ENCODE peak calls at places on chromosome 13, in four cellular contexts. One of them, this sample, is unnamed.

GRCh38 chr13:55160911-55161310 is 1979.8 kb upstream of the PRR20A start:
- DNase-seq in GM12878: no peak
- DNase-seq in IMR-90: no peak
- DNase-seq in Karpas-422: no peak
- DNase-seq in this sample: peak; percentile 1

GRCh38 chr13:34522818-34523217 is 419.3 kb upstream of the NBEA start:
- DNase-seq in Karpas-422: no peak
- DNase-seq in GM12878: no peak
- DNase-seq in IMR-90: no peak
- DNase-seq in this sample: no peak

GRCh38 chr13:48626726-48627451 is 26.8 kb upstream of the CYSLTR2 start:
- DNase-seq in IMR-90: no peak
- DNase-seq in GM12878: no peak
- DNase-seq in Karpas-422: no peak
- DNase-seq in this sample: peak; percentile 64

GRCh38 chr13:36919206-36919832 is 719 bp downstream of the SMAD9 start:
- DNase-seq in GM12878: no peak
- DNase-seq in IMR-90: peak; percentile 17
- DNase-seq in Karpas-422: no peak
- DNase-seq in this sample: peak; percentile 87

GRCh38 chr13:111572956-111573355 is 252.5 kb downstream of the TEX29 start:
- DNase-seq in GM12878: no peak
- DNase-seq in IMR-90: no peak
- DNase-seq in Karpas-422: no peak
- DNase-seq in this sample: no peak

GRCh38 chr13:100491164-100491847 is 97.3 kb downstream of the GGACT start:
- DNase-seq in GM12878: no peak
- DNase-seq in IMR-90: peak; percentile 63
- DNase-seq in Karpas-422: no peak
- DNase-seq in this sample: no peak

GRCh38 chr13:47798194-47798593 is 202.9 kb downstream of the SUCLA2 start:
- DNase-seq in GM12878: no peak
- DNase-seq in IMR-90: no peak
- DNase-seq in Karpas-422: no peak
- DNase-seq in this sample: no peak

GRCh38 chr13:108328848-108329247 is 59.3 kb downstream of the TNFSF13B start:
- DNase-seq in Karpas-422: no peak
- DNase-seq in IMR-90: no peak
- DNase-seq in GM12878: no peak
- DNase-seq in this sample: no peak

GRCh38 chr13:31951215-31951678 is 80.3 kb upstream of the FRY start:
- DNase-seq in IMR-90: peak; percentile 70
- DNase-seq in Karpas-422: no peak
- DNase-seq in GM12878: peak; percentile 89
- DNase-seq in this sample: no peak

GRCh38 chr13:31044658-31045620 is 112.5 kb downstream of the TEX26 start:
- DNase-seq in GM12878: peak; percentile 21
- DNase-seq in Karpas-422: no peak
- DNase-seq in IMR-90: no peak
- DNase-seq in this sample: no peak

GRCh38 chr13:30846844-30847243 is 59.2 kb upstream of the MEDAG start:
- DNase-seq in GM12878: no peak
- DNase-seq in Karpas-422: no peak
- DNase-seq in IMR-90: no peak
- DNase-seq in this sample: no peak

GRCh38 chr13:106906431-106906996 is 338.6 kb upstream of the ARGLU1 start:
- DNase-seq in IMR-90: no peak
- DNase-seq in GM12878: no peak
- DNase-seq in Karpas-422: no peak
- DNase-seq in this sample: no peak

GRCh38 chr13:83065136-83065535 is 817.1 kb downstream of the SLITRK1 start:
- DNase-seq in GM12878: no peak
- DNase-seq in IMR-90: peak; percentile 63
- DNase-seq in Karpas-422: no peak
- DNase-seq in this sample: peak; percentile 97

GRCh38 chr13:50225188-50226155 is 210.2 kb downstream of the KCNRG start:
- DNase-seq in Karpas-422: no peak
- DNase-seq in IMR-90: no peak
- DNase-seq in GM12878: no peak
- DNase-seq in this sample: no peak

GRCh38 chr13:50686547-50686946 is 156.9 kb downstream of the DLEU7 start:
- DNase-seq in GM12878: no peak
- DNase-seq in IMR-90: no peak
- DNase-seq in Karpas-422: no peak
- DNase-seq in this sample: no peak

GRCh38 chr13:28607187-28607955 is 51.6 kb upstream of the POMP start:
- DNase-seq in Karpas-422: no peak
- DNase-seq in GM12878: peak; percentile 12
- DNase-seq in IMR-90: no peak
- DNase-seq in this sample: no peak

GRCh38 chr13:73816702-73817101 is 317.5 kb downstream of the KLF12 start:
- DNase-seq in GM12878: no peak
- DNase-seq in IMR-90: no peak
- DNase-seq in Karpas-422: no peak
- DNase-seq in this sample: no peak

DNA sequence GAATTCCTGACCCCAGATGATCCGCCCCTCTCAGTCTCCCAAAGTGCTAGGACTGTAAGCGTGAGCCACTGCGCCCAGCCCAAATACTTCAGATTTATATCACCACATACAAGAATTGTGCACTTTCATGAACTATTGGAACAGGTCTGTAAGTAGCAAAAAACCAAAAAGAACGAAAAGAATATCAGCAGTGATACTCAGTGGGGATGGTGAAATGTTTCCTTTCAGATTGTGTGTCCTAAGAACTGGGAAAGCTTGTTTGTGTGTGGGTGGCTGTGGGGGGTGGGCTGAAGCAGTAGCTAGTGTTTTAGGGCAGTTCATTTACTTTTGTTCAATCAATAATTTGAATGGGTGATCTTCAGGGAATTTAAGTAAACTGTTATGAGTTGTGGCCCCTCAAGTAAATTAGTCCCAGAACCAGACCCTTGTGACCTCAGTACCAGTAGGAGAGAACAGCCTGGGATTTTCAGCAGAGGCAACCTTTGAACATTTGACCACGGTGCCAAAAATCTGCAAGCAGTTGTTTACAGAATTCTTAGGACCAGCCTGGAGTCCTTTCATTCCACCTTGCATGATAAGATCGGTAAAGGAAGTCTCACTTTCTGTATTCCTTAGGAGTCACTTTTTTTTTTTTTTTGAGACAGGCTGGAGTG is 106.6 kb downstream of the LRCH1 start:
- DNase-seq in IMR-90: no peak
- DNase-seq in GM12878: no peak
- DNase-seq in Karpas-422: no peak
- DNase-seq in this sample: no peak
- H3K4me1 ChIP-seq in IMR-90: peaks cover 6% of the 10 kb centered on the region
- H3K4me1 ChIP-seq in GM12878: peaks cover 51% of the 10 kb centered on the region
- H3K4me1 ChIP-seq in Karpas-422: no peaks in the 10 kb centered on the region
- H3K4me1 ChIP-seq in this sample: peaks cover 37% of the 10 kb centered on the region

GRCh38 chr13:41465965-41466364 is 8.6 kb downstream of the RGCC start:
- DNase-seq in Karpas-422: no peak
- DNase-seq in GM12878: no peak
- DNase-seq in IMR-90: no peak
- DNase-seq in this sample: no peak
- H3K4me1 ChIP-seq in Karpas-422: peaks cover 70% of the 10 kb centered on the region
- H3K4me1 ChIP-seq in GM12878: peaks cover 55% of the 10 kb centered on the region
- H3K4me1 ChIP-seq in IMR-90: peaks cover 17% of the 10 kb centered on the region
- H3K4me1 ChIP-seq in this sample: no peaks in the 10 kb centered on the region

DNA sequence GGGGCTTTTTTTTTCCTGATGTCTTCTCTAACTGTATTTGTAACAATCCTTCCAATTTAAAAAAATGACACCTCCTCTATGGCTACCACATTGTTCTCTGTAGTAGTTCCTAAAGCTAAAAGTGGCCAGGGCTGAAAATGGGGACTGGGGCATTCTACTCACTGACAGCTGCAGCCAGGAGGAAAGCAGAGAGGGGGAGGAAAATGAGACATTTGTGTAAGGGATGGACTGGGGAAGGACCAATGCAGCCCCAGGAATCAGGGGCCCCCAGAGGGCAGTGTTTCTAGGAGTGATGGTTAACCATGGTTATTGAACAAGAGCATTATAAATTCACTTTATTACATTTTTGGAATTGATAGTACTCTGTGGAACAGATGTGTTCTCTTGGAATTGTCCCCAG is 34.3 kb upstream of the C1QTNF9 start:
- DNase-seq in GM12878: no peak
- DNase-seq in Karpas-422: no peak
- DNase-seq in IMR-90: no peak
- DNase-seq in this sample: no peak
- H3K4me1 ChIP-seq in GM12878: peaks cover 42% of the 10 kb centered on the region
- H3K4me1 ChIP-seq in Karpas-422: no peaks in the 10 kb centered on the region
- H3K4me1 ChIP-seq in IMR-90: peaks cover 18% of the 10 kb centered on the region
- H3K4me1 ChIP-seq in this sample: peaks cover 34% of the 10 kb centered on the region

GRCh38 chr13:40597735-40598365 is 68.6 kb downstream of the FOXO1 start:
- DNase-seq in IMR-90: no peak
- DNase-seq in Karpas-422: peak; percentile 70
- DNase-seq in GM12878: no peak
- DNase-seq in this sample: no peak
- H3K4me1 ChIP-seq in IMR-90: no peaks in the 10 kb centered on the region
- H3K4me1 ChIP-seq in Karpas-422: peaks cover 100% of the 10 kb centered on the region
- H3K4me1 ChIP-seq in GM12878: peaks cover 13% of the 10 kb centered on the region
- H3K4me1 ChIP-seq in this sample: no peaks in the 10 kb centered on the region

GRCh38 chr13:77519808-77520207 is 15.7 kb upstream of the SCEL start:
- DNase-seq in Karpas-422: no peak
- DNase-seq in IMR-90: no peak
- DNase-seq in GM12878: no peak
- DNase-seq in this sample: no peak
- H3K4me1 ChIP-seq in Karpas-422: peaks cover 8% of the 10 kb centered on the region
- H3K4me1 ChIP-seq in IMR-90: no peaks in the 10 kb centered on the region
- H3K4me1 ChIP-seq in GM12878: peaks cover 7% of the 10 kb centered on the region
- H3K4me1 ChIP-seq in this sample: no peaks in the 10 kb centered on the region

GRCh38 chr13:40622761-40623160 is 43.7 kb downstream of the FOXO1 start:
- DNase-seq in GM12878: no peak
- DNase-seq in Karpas-422: no peak
- DNase-seq in IMR-90: no peak
- DNase-seq in this sample: no peak
- H3K4me1 ChIP-seq in GM12878: peaks cover 7% of the 10 kb centered on the region
- H3K4me1 ChIP-seq in Karpas-422: peaks cover 93% of the 10 kb centered on the region
- H3K4me1 ChIP-seq in IMR-90: no peaks in the 10 kb centered on the region
- H3K4me1 ChIP-seq in this sample: no peaks in the 10 kb centered on the region

DNA sequence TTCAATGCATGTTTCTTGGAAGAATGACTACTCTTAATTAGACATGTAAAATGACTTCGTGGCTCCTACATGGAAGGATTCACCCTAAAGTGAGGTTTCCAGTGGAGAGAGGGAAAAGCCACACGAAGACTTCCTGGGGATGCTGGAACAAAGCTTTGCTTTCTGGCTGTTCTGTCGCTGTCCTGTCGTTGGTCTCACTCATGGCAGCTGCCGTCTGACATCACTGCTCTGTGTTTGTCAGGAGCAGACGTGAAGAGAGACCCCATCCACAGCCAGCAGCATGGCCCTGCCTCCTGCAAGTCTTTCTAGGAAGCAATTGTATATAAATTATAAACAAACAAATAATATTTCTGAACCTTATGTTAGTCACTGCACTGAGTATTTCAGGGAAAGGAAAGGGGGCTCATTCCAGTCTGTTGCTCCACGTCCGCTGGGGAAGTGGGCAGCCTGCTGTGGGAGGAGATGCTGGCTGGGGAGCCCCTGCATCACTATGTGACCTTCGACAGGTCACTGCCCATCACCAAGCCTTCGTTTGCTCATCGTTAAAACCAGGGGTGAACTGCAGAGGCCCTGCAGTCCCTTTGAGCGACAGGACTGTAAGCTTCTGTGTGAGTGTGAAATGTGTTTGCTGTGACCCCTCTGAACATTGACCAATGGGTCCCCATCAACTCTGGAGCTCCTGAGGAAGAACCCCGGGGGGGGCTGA is 151.0 kb downstream of the DCT start:
- DNase-seq in Karpas-422: no peak
- DNase-seq in GM12878: no peak
- DNase-seq in IMR-90: no peak
- DNase-seq in this sample: no peak
- H3K4me1 ChIP-seq in Karpas-422: no peaks in the 10 kb centered on the region
- H3K4me1 ChIP-seq in GM12878: peaks cover 16% of the 10 kb centered on the region
- H3K4me1 ChIP-seq in IMR-90: peaks cover 29% of the 10 kb centered on the region
- H3K4me1 ChIP-seq in this sample: peaks cover 26% of the 10 kb centered on the region

This sample was measured in cardiac muscle cell.